ENCODE peak calls at places on chromosomes 2 and 18, in four cellular contexts. H, O, I and Y are unnamed samples.

GRCh38 chr2:177397501-177398289 is 5.1 kb downstream of the AGPS start:
- DNase-seq in H (no peak), O (no peak), I (no peak), Y (no peak)

GRCh38 chr2:35973132-35973736 is 382.3 kb upstream of the CRIM1 start:
- DNase-seq in H (no peak), O (no peak), I (no peak), Y (peak; percentile 10)

GRCh38 chr2:11873346-11873745 is 126.9 kb downstream of the LPIN1 start:
- DNase-seq in H (no peak), O (no peak), I (no peak), Y (no peak)

GRCh38 chr2:157190151-157190550 is 67.4 kb upstream of the GALNT5 start:
- DNase-seq in H (no peak), O (no peak), I (no peak), Y (no peak)

GRCh38 chr2:214575030-214575949 is 164.4 kb downstream of the VWC2L start:
- DNase-seq in H (no peak), O (no peak), I (no peak), Y (no peak)

GRCh38 chr2:210007895-210008294 is 5.5 kb downstream of the RPE start:
- DNase-seq in H (no peak), O (no peak), I (no peak), Y (no peak)

GRCh38 chr2:128374001-128374710 is 55.5 kb upstream of the HS6ST1 start:
- DNase-seq in H (no peak), O (no peak), I (no peak), Y (no peak)

GRCh38 chr2:134406311-134406710 is 152.4 kb downstream of the MGAT5 start:
- DNase-seq in H (no peak), O (no peak), I (no peak), Y (peak; percentile 5)

GRCh38 chr2:88692187-88692586 is 714 bp downstream of the RPIA start:
- DNase-seq in H (peak; percentile 54), O (no peak), I (peak; percentile 4), Y (peak; percentile 49)

GRCh38 chr18:76262956-76263955 is 231.8 kb downstream of the ZNF516 start:
- DNase-seq in H (no peak), O (no peak), I (no peak), Y (no peak)

GRCh38 chr2:138223321-138223720 is 259.0 kb downstream of the HNMT start:
- DNase-seq in H (no peak), O (no peak), I (no peak), Y (no peak)

GRCh38 chr2:127398239-127398590 is 10.4 kb upstream of the MAP3K2 start:
- DNase-seq in H (peak; percentile 80), O (no peak), I (no peak), Y (peak; percentile 74)

GRCh38 chr2:20592106-20593071 is 58.5 kb downstream of the HS1BP3 start:
- DNase-seq in H (no peak), O (no peak), I (no peak), Y (no peak)

GRCh38 chr2:150610670-150611279 is 123.3 kb upstream of the RND3 start:
- DNase-seq in H (no peak), O (no peak), I (no peak), Y (peak; percentile 3)

GRCh38 chr2:157468931-157469708 is 25.2 kb upstream of the CYTIP start:
- DNase-seq in H (no peak), O (no peak), I (no peak), Y (no peak)

GRCh38 chr18:9096013-9096383 is 6.5 kb upstream of the NDUFV2 start:
- DNase-seq in H (no peak), O (no peak), I (no peak), Y (no peak)

GRCh38 chr2:216015722-216016464 is 2.5 kb upstream of the MREG start:
- DNase-seq in H (peak; percentile 78), O (no peak), I (no peak), Y (peak; percentile 67)

GRCh38 chr18:74373428-74373827 is 57.8 kb downstream of the C18orf63 start:
- DNase-seq in H (peak; percentile 37), O (no peak), I (no peak), Y (peak; percentile 28)

GRCh38 chr2:138277062-138277461 is 224.5 kb upstream of the SPOPL start:
- DNase-seq in H (no peak), O (no peak), I (no peak), Y (no peak)

GRCh38 chr18:55587341-55588000 is 521 bp downstream of the TCF4 start:
- DNase-seq in H (no peak), O (peak; percentile 63), I (no peak), Y (no peak)

GRCh38 chr18:24209558-24209957 is 70.7 kb downstream of the CABYR start:
- DNase-seq in H (no peak), O (no peak), I (no peak), Y (no peak)